ENCODE peak calls at places on chromosome 7, in ten cellular contexts. T, J, M, C, X, G, U, R, H and F are unnamed samples. For H3K9me3 and H3K27me3, the result is how much of the 10 kb centered on the place peaks cover.

GRCh38 chr7:42883950-42884349 is 27.9 kb downstream of the C7orf25 start:
- DNase-seq in T (no peak), J (no peak), M (no peak), C (no peak), X (peak), G (peak), U (peak), R (no peak), H (no peak), F (no peak)

GRCh38 chr7:84913731-84914130 is 273.1 kb downstream of the SEMA3D start:
- DNase-seq in T (no peak), J (no peak), M (no peak), C (no peak), X (peak), G (no peak), U (no peak), R (no peak), H (no peak), F (no peak)

GRCh38 chr7:146387140-146387539 is 270.5 kb downstream of the CNTNAP2 start:
- DNase-seq in T (no peak), J (no peak), M (no peak), C (no peak), X (no peak), G (no peak), U (no peak), R (no peak), H (no peak), F (no peak)

GRCh38 chr7:24216576-24217116 is 67.3 kb upstream of the NPY start:
- DNase-seq in T (no peak), J (no peak), M (no peak), C (no peak), X (peak), G (no peak), U (peak), R (peak), H (no peak), F (peak)

GRCh38 chr7:84232653-84233052 is 38.1 kb upstream of the SEMA3A start:
- DNase-seq in T (peak), J (no peak), M (no peak), C (no peak), X (peak), G (no peak), U (no peak), R (peak), H (no peak), F (no peak)

GRCh38 chr7:94580601-94581000 is 71.0 kb downstream of the CASD1 start:
- DNase-seq in T (peak), J (no peak), M (no peak), C (no peak), X (peak), G (no peak), U (peak), R (peak), H (no peak), F (no peak)

GRCh38 chr7:130180571-130180971 is 24.6 kb downstream of the TMEM209 start:
- DNase-seq in T (no peak), J (no peak), M (no peak), C (no peak), X (peak), G (no peak), U (no peak), R (no peak), H (no peak), F (no peak)

GRCh38 chr7:133365892-133366291 is 113.0 kb downstream of the EXOC4 start:
- DNase-seq in T (no peak), J (no peak), M (no peak), C (no peak), X (peak), G (no peak), U (no peak), R (no peak), H (peak), F (no peak)

GRCh38 chr7:129990403-129991192 is 37.8 kb upstream of the UBE2H start:
- DNase-seq in T (no peak), J (no peak), M (no peak), C (no peak), X (peak), G (no peak), U (no peak), R (no peak), H (no peak), F (peak)

GRCh38 chr7:32330602-32331001 is 159.6 kb downstream of the LSM5 start:
- DNase-seq in T (no peak), J (no peak), M (no peak), C (no peak), X (no peak), G (no peak), U (no peak), R (no peak), H (no peak), F (no peak)

GRCh38 chr7:105050493-105050892 is 36.5 kb downstream of the KMT2E start:
- DNase-seq in T (no peak), J (no peak), M (no peak), C (no peak), X (no peak), G (no peak), U (no peak), R (no peak), H (no peak), F (no peak)

GRCh38 chr7:105047932-105048331 is 33.9 kb downstream of the KMT2E start:
- DNase-seq in T (no peak), J (no peak), M (no peak), C (no peak), X (no peak), G (no peak), U (no peak), R (no peak), H (no peak), F (no peak)

GRCh38 chr7:105044449-105045081 is 30.6 kb downstream of the KMT2E start:
- DNase-seq in T (no peak), J (no peak), M (no peak), C (no peak), X (no peak), G (no peak), U (no peak), R (no peak), H (no peak), F (no peak)

GRCh38 chr7:105046414-105046813 is 32.4 kb downstream of the KMT2E start:
- DNase-seq in T (peak), J (no peak), M (no peak), C (no peak), X (peak), G (no peak), U (peak), R (peak), H (no peak), F (peak)
- H3K9me3 ChIP-seq in T (under half), J (under half), M (under half), C (under half), X (under half), G (under half), U (under half), R (under half), H (under half), F (under half)

GRCh38 chr7:835491-836401 is 3.5 kb downstream of the SUN1 start:
- DNase-seq in T (no peak), J (no peak), M (no peak), C (no peak), X (no peak), G (peak), U (no peak), R (no peak), H (no peak), F (peak)
- H3K4me3 ChIP-seq in T (no peak), J (no peak), M (no peak), C (peak), X (no peak), G (no peak), U (no peak), R (no peak), H (no peak), F (no peak)

GRCh38 chr7:1754345-1754908 is 84.3 kb downstream of the ELFN1 start:
- DNase-seq in T (no peak), J (no peak), M (no peak), C (no peak), X (no peak), G (no peak), U (no peak), R (no peak), H (no peak), F (peak)
- H3K27me3 ChIP-seq in T (under half), J (under half), M (under half), C (under half), X (under half), G (under half), U (half or more), R (under half), H (under half), F (under half)

GRCh38 chr7:56491636-56492425 is 375.6 kb upstream of the NUPR2 start:
- DNase-seq in T (no peak), J (no peak), M (no peak), C (no peak), X (no peak), G (no peak), U (no peak), R (no peak), H (no peak), F (no peak)

GRCh38 chr7:56493196-56493595 is 377.0 kb upstream of the NUPR2 start:
- DNase-seq in T (no peak), J (no peak), M (no peak), C (no peak), X (no peak), G (no peak), U (no peak), R (no peak), H (no peak), F (no peak)

GRCh38 chr7:56493704-56494450 is 377.7 kb upstream of the NUPR2 start:
- DNase-seq in T (no peak), J (no peak), M (no peak), C (no peak), X (no peak), G (no peak), U (no peak), R (no peak), H (no peak), F (no peak)

DNA sequence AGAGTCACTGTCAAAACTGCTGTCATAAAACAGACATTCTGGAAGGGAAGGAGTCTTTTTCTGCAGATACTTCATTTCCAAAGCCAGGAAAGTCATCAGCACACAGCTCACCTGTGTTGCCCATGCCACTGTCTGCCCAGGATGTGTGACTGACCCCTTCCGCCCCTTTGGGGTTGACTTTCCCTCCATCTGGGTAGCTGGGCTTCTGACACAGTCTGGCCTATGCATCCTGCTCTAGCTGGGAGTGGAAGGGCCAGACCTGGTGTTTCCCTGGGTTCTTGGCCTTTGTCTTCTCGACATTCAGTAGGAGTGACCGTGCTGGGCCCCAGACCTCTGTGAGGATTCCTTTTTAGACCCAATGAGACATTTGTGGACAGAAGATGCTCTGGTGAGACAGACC is 378.9 kb upstream of the NUPR2 start:
- DNase-seq in T (no peak), J (no peak), M (no peak), C (no peak), X (no peak), G (no peak), U (no peak), R (no peak), H (no peak), F (no peak)
- H3K9me3 ChIP-seq in T (under half), J (under half), M (under half), C (under half), X (under half), G (under half), U (under half), R (half or more), H (under half), F (under half)

DNA sequence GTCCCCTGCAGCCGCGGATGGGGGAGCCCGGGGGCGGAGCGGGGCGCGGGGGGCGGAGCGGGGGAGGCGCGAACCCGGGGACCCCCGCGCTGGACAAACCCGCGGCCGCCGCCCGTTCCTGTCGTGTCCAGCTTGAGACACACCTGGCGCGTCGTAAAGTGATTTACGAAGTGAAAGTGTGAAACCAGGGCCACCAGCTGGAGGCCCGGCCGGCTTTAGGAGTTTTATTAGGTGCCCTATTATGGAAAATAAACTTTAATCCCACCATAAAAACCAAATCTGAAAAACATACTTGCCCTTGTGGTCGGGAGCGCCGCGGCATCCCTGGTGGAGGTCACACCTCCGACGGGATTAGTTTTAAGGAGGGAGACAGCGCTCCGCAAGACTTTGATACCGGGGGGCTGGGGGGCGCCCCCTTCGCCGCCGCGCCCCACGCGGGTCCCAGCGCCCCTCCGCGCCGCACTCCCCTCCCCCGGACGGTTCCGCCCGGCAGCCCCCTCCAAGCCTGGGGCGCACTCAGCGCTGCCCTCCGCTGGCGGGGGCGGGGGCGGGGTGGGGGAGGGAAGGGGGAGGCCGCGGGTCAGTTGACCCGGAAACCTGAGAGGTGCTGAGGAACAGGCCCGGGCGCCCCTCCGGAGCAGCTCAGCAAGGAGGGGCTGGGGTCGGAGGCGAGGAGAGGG is 10.3 kb downstream of the MNX1 start:
- DNase-seq in T (no peak), J (no peak), M (no peak), C (no peak), X (no peak), G (no peak), U (no peak), R (no peak), H (no peak), F (peak)
- H3K4me3 ChIP-seq in T (no peak), J (peak), M (no peak), C (peak), X (no peak), G (peak), U (peak), R (peak), H (peak), F (peak)

GRCh38 chr7:31083205-31083801 is 31.2 kb downstream of the ADCYAP1R1 start:
- DNase-seq in T (no peak), J (no peak), M (no peak), C (no peak), X (no peak), G (peak), U (no peak), R (no peak), H (no peak), F (no peak)
- H3K27me3 ChIP-seq in T (under half), J (under half), M (under half), C (under half), X (under half), G (under half), U (half or more), R (under half), H (under half), F (under half)

GRCh38 chr7:63113713-63114285 is 884.9 kb upstream of the ZNF722 start:
- DNase-seq in T (no peak), J (no peak), M (no peak), C (no peak), X (no peak), G (no peak), U (no peak), R (no peak), H (no peak), F (no peak)
- H3K9me3 ChIP-seq in T (under half), J (under half), M (under half), C (under half), X (under half), G (under half), U (under half), R (under half), H (under half), F (under half)

GRCh38 chr7:101125989-101126650 is 784 bp upstream of the SERPINE1 start:
- DNase-seq in T (peak), J (peak), M (peak), C (peak), X (peak), G (peak), U (peak), R (no peak), H (peak), F (peak)

GRCh38 chr7:101129603-101130117 is 2.8 kb downstream of the SERPINE1 start:
- DNase-seq in T (no peak), J (no peak), M (no peak), C (no peak), X (no peak), G (no peak), U (no peak), R (no peak), H (no peak), F (no peak)

GRCh38 chr7:101128040-101128834 is 1.3 kb downstream of the SERPINE1 start:
- DNase-seq in T (no peak), J (no peak), M (no peak), C (no peak), X (no peak), G (no peak), U (peak), R (no peak), H (no peak), F (peak)

GRCh38 chr7:101126651-101127459 is at the start of gene SERPINE1:
- DNase-seq in T (peak), J (peak), M (peak), C (peak), X (peak), G (peak), U (peak), R (peak), H (peak), F (peak)

DNA sequence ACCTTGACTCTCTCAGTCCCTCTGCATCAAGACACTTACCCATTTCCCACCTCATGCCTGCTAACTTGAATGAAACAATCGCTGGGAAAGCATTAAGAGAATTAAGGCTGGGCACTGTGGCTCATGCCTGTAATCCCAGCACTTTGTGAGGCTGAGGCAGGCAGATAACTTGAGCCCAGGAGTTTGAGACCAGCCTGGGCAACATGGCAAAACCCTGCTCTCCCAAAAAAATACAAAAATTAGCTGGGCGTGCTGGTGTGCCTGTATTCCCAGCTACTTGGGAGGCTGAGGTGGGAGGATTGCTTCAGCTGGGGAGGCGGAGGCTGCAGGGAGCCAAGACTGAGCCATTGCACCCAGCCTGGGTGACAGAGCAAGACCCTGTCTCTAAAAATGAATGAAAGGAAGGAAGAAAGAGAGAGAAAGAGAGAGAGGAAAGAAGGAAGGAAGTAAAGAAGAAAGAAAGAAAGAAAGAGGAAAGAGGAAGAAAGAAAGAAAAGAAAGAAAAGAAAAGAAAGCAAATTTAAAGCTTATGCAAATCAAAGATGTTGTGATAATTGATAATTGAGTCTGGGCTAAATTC is 646 bp downstream of the SERPINE1 start:
- DNase-seq in T (no peak), J (no peak), M (no peak), C (no peak), X (no peak), G (no peak), U (no peak), R (no peak), H (no peak), F (no peak)
- H3K4me3 ChIP-seq in T (peak), J (peak), M (no peak), C (peak), X (peak), G (peak), U (peak), R (peak), H (peak), F (peak)

GRCh38 chr7:151248191-151249033 is at the start of gene SMARCD3:
- DNase-seq in T (peak), J (no peak), M (peak), C (peak), X (peak), G (peak), U (no peak), R (no peak), H (peak), F (peak)

GRCh38 chr7:151245360-151246160 is 2.9 kb downstream of the SMARCD3 start:
- DNase-seq in T (no peak), J (no peak), M (peak), C (peak), X (no peak), G (peak), U (no peak), R (no peak), H (peak), F (peak)

GRCh38 chr7:151247611-151248176 is 800 bp downstream of the SMARCD3 start:
- DNase-seq in T (no peak), J (no peak), M (no peak), C (no peak), X (no peak), G (peak), U (no peak), R (no peak), H (peak), F (peak)

GRCh38 chr7:151246161-151247015 is 2.1 kb downstream of the SMARCD3 start:
- DNase-seq in T (no peak), J (no peak), M (peak), C (no peak), X (no peak), G (peak), U (no peak), R (no peak), H (peak), F (peak)

GRCh38 chr7:151247016-151247580 is 1.4 kb downstream of the SMARCD3 start:
- DNase-seq in T (no peak), J (no peak), M (no peak), C (peak), X (no peak), G (no peak), U (no peak), R (no peak), H (peak), F (peak)
- H3K27me3 ChIP-seq in T (under half), J (under half), M (under half), C (under half), X (under half), G (under half), U (under half), R (under half), H (under half), F (under half)

DNA sequence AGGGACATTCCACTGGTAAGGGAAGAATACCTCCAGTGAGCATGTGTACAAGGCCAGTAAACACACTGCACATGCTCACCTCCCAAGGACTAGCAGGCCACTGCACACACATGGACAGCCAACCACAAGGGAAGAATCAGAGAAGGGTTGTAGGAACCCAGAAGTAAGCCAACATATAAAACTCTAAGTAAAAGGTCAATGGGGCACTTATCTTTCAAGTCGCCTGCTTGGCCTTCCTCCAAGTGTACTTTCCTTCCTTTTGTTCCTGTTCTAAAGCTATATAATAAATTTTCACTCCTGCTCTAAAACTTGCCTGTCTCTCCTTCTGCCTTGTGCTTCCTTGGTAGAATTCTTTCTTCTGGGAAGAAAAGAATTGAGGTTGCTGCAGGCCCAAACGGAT is 33.0 kb downstream of the ORC5 start:
- DNase-seq in T (no peak), J (no peak), M (no peak), C (no peak), X (no peak), G (no peak), U (no peak), R (no peak), H (no peak), F (no peak)
- H3K9me3 ChIP-seq in T (under half), J (under half), M (under half), C (under half), X (under half), G (under half), U (under half), R (under half), H (under half), F (under half)